ENCODE peak calls at places on chromosomes 3 and 15, in ten cellular contexts. A is B cell; Y is G401; H is T-helper 9 cell; M is RWPE1; R is HT-29; W is GM04504; K is NT2/D1; I is activated CD4-positive, alpha-beta T cell treated with anti-CD3 and anti-CD28 coated beads, Interleukin-2, amount 50 U/mL, for 1 hour; C is NCI-H2081. S is an unnamed sample.

GRCh38 chr3:41679412-41679811 is 282.5 kb downstream of the ULK4 start:
- DNase-seq in A (no peak), Y (no peak), H (no peak), M (no peak), R (no peak), W (no peak), K (no peak), I (no peak), C (no peak), S (no peak)

GRCh38 chr3:186432189-186432588 is 70.2 kb upstream of the DGKG start:
- DNase-seq in A (no peak), Y (no peak), H (no peak), M (no peak), R (no peak), W (peak; percentile 44), K (no peak), I (no peak), C (no peak), S (no peak)

GRCh38 chr15:68524753-68525584 is 53.8 kb upstream of the CORO2B start:
- DNase-seq in A (no peak), Y (no peak), H (no peak), M (no peak), R (no peak), W (peak; percentile 81), K (no peak), I (no peak), C (no peak), S (no peak)

GRCh38 chr15:75043509-75044257 is 20.3 kb downstream of the PPCDC start:
- DNase-seq in A (peak; percentile 69), Y (peak; percentile 29), H (no peak), M (no peak), R (peak; percentile 96), W (peak; percentile 100), K (no peak), I (no peak), C (no peak), S (peak; percentile 24)

GRCh38 chr3:12990306-12990705 is 82.9 kb downstream of the IQSEC1 start:
- DNase-seq in A (no peak), Y (peak; percentile 47), H (no peak), M (no peak), R (no peak), W (no peak), K (no peak), I (no peak), C (no peak), S (no peak)

GRCh38 chr3:52704611-52705437 is 767 bp downstream of the GLT8D1 start:
- DNase-seq in A (peak; percentile 19), Y (peak; percentile 29), H (no peak), M (no peak), R (peak; percentile 44), W (no peak), K (no peak), I (peak; percentile 2), C (no peak), S (peak; percentile 27)

GRCh38 chr3:134267996-134268395 is 17.3 kb upstream of the RYK start:
- DNase-seq in A (no peak), Y (no peak), H (no peak), M (no peak), R (no peak), W (no peak), K (no peak), I (no peak), C (no peak), S (no peak)

GRCh38 chr15:41513282-41514227 is at the start of gene LTK:
- DNase-seq in A (peak; percentile 29), Y (no peak), H (peak; percentile 12), M (no peak), R (no peak), W (no peak), K (no peak), I (no peak), C (no peak), S (no peak)

GRCh38 chr3:134126153-134126552 is 96.4 kb upstream of the SLCO2A1 start:
- DNase-seq in A (no peak), Y (no peak), H (no peak), M (peak; percentile 20), R (peak; percentile 9), W (no peak), K (no peak), I (no peak), C (no peak), S (no peak)

GRCh38 chr3:72482589-72483249 is 365.5 kb downstream of the SHQ1 start:
- DNase-seq in A (peak; percentile 49), Y (no peak), H (peak; percentile 21), M (peak; percentile 81), R (peak; percentile 38), W (peak; percentile 47), K (no peak), I (peak; percentile 56), C (no peak), S (no peak)

GRCh38 chr15:59315914-59316428 is 56.7 kb downstream of the MYO1E start:
- DNase-seq in A (no peak), Y (no peak), H (no peak), M (no peak), R (peak; percentile 54), W (no peak), K (no peak), I (no peak), C (no peak), S (no peak)

GRCh38 chr3:40099875-40100274 is 209.6 kb upstream of the EIF1B start:
- DNase-seq in A (no peak), Y (peak; percentile 67), H (no peak), M (no peak), R (no peak), W (no peak), K (no peak), I (no peak), C (no peak), S (no peak)

GRCh38 chr3:157810924-157811718 is 295.1 kb downstream of the SHOX2 start:
- DNase-seq in A (no peak), Y (no peak), H (no peak), M (no peak), R (no peak), W (no peak), K (no peak), I (no peak), C (no peak), S (no peak)

GRCh38 chr3:81585937-81586336 is 175.5 kb downstream of the GBE1 start:
- DNase-seq in A (no peak), Y (no peak), H (no peak), M (no peak), R (no peak), W (no peak), K (no peak), I (no peak), C (no peak), S (no peak)

GRCh38 chr3:12430086-12430485 is 54.2 kb upstream of the TSEN2 start:
- DNase-seq in A (no peak), Y (peak; percentile 52), H (no peak), M (no peak), R (no peak), W (no peak), K (no peak), I (no peak), C (no peak), S (no peak)

GRCh38 chr3:120780977-120781376 is 38.4 kb downstream of the GTF2E1 start:
- DNase-seq in A (peak; percentile 2), Y (no peak), H (no peak), M (peak; percentile 72), R (no peak), W (no peak), K (no peak), I (no peak), C (no peak), S (no peak)

GRCh38 chr15:75573001-75573400 is 6.1 kb downstream of the PTPN9 start:
- DNase-seq in A (no peak), Y (no peak), H (no peak), M (peak; percentile 19), R (peak; percentile 11), W (no peak), K (no peak), I (no peak), C (no peak), S (no peak)

GRCh38 chr3:102143536-102143935 is 291.3 kb upstream of the ZPLD1 start:
- DNase-seq in A (no peak), Y (no peak), H (no peak), M (no peak), R (no peak), W (no peak), K (no peak), I (no peak), C (no peak), S (no peak)

GRCh38 chr3:108518895-108519294 is 8.5 kb upstream of the MYH15 start:
- DNase-seq in A (no peak), Y (no peak), H (no peak), M (no peak), R (peak; percentile 24), W (no peak), K (no peak), I (no peak), C (no peak), S (no peak)

GRCh38 chr3:3464131-3464530 is 284.6 kb upstream of the CRBN start:
- DNase-seq in A (no peak), Y (no peak), H (no peak), M (no peak), R (no peak), W (no peak), K (no peak), I (no peak), C (no peak), S (no peak)

GRCh38 chr3:183897606-183898384 is 13.1 kb upstream of the PARL start:
- DNase-seq in A (no peak), Y (no peak), H (no peak), M (no peak), R (no peak), W (no peak), K (no peak), I (no peak), C (no peak), S (no peak)

GRCh38 chr3:197003461-197004385 is 25.9 kb downstream of the MELTF start:
- DNase-seq in A (peak; percentile 22), Y (peak; percentile 51), H (no peak), M (peak; percentile 42), R (peak; percentile 45), W (no peak), K (no peak), I (peak; percentile 17), C (peak; percentile 42), S (peak; percentile 44)

GRCh38 chr15:92810418-92811138 is 89.5 kb upstream of the CHD2 start:
- DNase-seq in A (no peak), Y (peak; percentile 95), H (no peak), M (no peak), R (peak; percentile 95), W (no peak), K (no peak), I (peak; percentile 34), C (peak; percentile 76), S (peak; percentile 8)

GRCh38 chr15:44340410-44340809 is 51.9 kb downstream of the GOLM2 start:
- DNase-seq in A (no peak), Y (no peak), H (no peak), M (peak; percentile 71), R (peak; percentile 8), W (peak; percentile 44), K (no peak), I (no peak), C (no peak), S (no peak)